ENCODE peak calls at places on chromosomes 2 and 18, in six cellular contexts. Z, V, D, A, S and P are unnamed samples.

GRCh38 chr18:10047237-10047636 is 133.4 kb downstream of the VAPA start:
- DNase-seq in Z (no peak), D (no peak), V (no peak), S (no peak), A (no peak), P (no peak)

GRCh38 chr2:17273066-17273465 is 245.2 kb downstream of the RAD51AP2 start:
- DNase-seq in D (no peak), A (no peak), Z (no peak), S (no peak), V (no peak), P (no peak)

GRCh38 chr2:181444654-181445053 is 12.5 kb upstream of the ITGA4 start:
- DNase-seq in A (no peak), Z (no peak), V (no peak), S (no peak), D (no peak), P (no peak)

GRCh38 chr2:9462872-9463697 is 11.3 kb upstream of the IAH1 start:
- DNase-seq in Z (no peak), V (no peak), S (no peak), D (no peak), A (no peak), P (no peak)

GRCh38 chr2:30655211-30655610 is 152.0 kb downstream of the CAPN13 start:
- DNase-seq in A (no peak), S (no peak), Z (no peak), D (no peak), V (no peak), P (no peak)

GRCh38 chr2:129748653-129749052 is 230.8 kb upstream of the RAB6C start:
- DNase-seq in A (peak), V (peak), D (no peak), S (no peak), Z (peak), P (peak)

GRCh38 chr2:207950761-207951114 is 74.6 kb downstream of the PLEKHM3 start:
- DNase-seq in S (no peak), A (no peak), V (no peak), Z (no peak), D (no peak), P (peak)

GRCh38 chr18:5618037-5618688 is 74.4 kb upstream of the EPB41L3 start:
- DNase-seq in A (no peak), D (no peak), V (no peak), S (no peak), Z (no peak), P (no peak)

GRCh38 chr2:224723606-224724217 is 7.5 kb upstream of the CCDC195 start:
- DNase-seq in D (no peak), V (no peak), S (no peak), A (no peak), Z (no peak), P (no peak)

GRCh38 chr18:55110436-55110835 is 151.2 kb upstream of the CCDC68 start:
- DNase-seq in S (no peak), A (no peak), Z (no peak), V (no peak), D (no peak), P (no peak)

GRCh38 chr18:8685141-8685913 is 20.0 kb upstream of the MTCL1 start:
- DNase-seq in Z (no peak), S (no peak), A (no peak), V (no peak), D (no peak), P (no peak)
- TF ChIP-seq ZNF274 in Z (no peak), S (no peak), A (no peak), V (no peak), D (no peak), P (no peak)

DNA sequence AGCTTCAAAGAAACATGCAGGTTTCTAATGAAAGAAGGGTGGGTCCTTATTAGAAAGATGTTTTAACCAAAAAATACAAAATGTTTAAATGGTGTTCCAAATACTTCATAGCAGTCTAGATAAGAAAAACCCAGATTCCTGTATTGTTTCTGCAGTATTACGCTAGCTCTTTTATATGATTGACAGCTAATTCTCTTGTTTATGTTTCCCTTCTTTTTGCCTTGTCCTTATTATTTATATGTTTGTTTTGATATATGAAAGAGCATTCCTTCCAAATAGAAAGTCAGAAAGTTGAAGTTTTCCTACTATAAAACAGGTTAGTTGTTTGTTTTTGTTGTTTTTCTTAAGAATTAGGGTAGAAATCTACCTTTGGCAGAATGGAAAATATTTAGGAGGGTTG is 41.1 kb upstream of the PNPT1 start:
- DNase-seq in Z (no peak), V (no peak), A (no peak), D (no peak), S (no peak), P (no peak)
- H3K9ac ChIP-seq in Z (no peak), V (no peak), A (no peak), D (no peak), S (no peak), P (no peak)

GRCh38 chr2:168801456-168801855 is 981 bp upstream of the NOSTRIN start:
- DNase-seq in V (no peak), A (no peak), Z (no peak), S (no peak), D (no peak), P (no peak)

GRCh38 chr2:168804214-168804613 is 1.8 kb downstream of the NOSTRIN start:
- DNase-seq in S (no peak), V (peak), A (no peak), Z (no peak), D (no peak), P (no peak)

GRCh38 chr2:168798888-168799410 is 3.5 kb upstream of the NOSTRIN start:
- DNase-seq in Z (no peak), S (no peak), D (no peak), A (no peak), V (peak), P (no peak)

GRCh38 chr2:168802825-168803726 is 639 bp downstream of the NOSTRIN start:
- DNase-seq in A (no peak), S (no peak), Z (no peak), V (peak), D (no peak), P (no peak)

DNA sequence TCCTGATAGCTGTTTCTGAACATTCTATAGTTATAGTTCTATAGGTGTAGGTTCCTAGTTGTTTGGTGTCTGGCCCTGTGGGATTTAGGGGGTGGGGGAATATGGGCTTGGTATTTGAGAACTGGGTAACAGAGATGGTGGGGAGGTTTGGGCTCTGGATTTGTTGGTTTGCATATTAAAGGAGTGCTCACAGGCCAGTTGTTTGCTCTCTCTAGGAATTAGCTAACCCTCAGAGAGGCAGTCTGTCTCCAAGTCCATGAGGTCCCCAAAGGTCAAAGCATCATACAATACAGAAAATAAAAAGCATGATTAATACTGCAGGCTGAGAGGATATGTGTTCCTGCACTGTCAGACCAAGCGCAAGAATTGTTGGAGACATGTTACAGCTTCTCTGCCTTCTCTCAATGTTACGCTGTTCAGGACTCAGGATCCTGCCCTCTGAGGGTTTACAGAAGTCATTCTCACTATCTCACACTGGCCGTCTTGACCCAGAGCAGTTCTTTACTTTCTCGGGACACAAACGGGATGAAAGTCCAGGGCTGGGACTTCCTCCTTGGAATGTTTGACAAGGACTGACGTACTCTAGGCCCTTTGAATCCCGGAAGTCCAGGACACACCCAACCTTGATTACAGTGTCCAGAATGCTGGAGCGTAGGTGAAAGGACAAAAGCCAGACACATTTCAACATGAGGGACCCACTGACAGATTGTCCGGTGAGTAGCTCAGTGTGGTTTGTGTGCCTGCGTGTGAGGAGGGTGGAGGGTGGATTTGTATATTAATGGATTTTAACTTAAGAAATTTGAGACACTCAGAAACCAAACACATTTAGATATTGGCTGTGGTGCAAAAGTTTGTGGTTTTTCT is at the start of gene NOSTRIN:
- DNase-seq in A (peak), D (no peak), Z (peak), S (no peak), V (peak), P (no peak)
- TF ChIP-seq ZNF274 in A (no peak), D (no peak), Z (no peak), S (no peak), V (no peak), P (no peak)

DNA sequence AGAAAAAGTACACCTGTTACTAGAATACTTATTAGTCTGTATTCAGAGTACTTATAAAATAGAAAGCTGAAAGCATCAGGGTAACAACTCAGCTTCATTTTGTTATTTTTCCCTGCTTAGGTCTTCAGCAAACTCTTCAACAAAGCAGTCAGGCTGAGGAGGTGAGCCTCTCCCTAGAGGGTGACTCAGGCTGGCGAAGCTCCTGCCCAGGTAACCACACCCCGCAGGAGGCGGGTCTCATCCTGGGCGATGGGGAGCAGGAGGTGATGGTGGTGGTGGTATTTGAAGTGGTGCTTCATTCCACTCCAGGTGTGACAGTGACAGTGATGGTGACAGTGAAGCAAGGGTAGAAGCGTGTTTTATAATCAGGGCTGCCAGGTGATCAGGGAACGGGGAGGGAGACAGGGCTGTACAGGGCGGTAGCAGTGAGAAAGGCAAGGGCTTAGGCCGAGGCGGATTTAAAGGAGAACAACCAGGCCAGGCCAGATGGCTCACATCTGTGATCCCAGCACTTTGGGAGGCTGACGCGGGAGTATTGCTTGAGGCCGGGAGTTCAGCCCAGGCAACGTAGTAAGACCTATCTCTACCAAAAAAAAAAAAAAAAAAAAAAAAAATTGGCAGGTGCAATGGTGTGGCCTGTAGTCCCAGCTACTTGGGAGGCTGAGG is 127.1 kb downstream of the SOCS6 start:
- DNase-seq in D (no peak), V (no peak), A (peak), S (no peak), Z (no peak), P (no peak)
- H3K9ac ChIP-seq in D (no peak), V (no peak), A (peak), S (no peak), Z (no peak), P (no peak)

GRCh38 chr2:98761267-98761781 is 30.4 kb upstream of the MGAT4A start:
- DNase-seq in D (no peak), V (no peak), Z (peak), S (no peak), A (no peak), P (no peak)
- TF ChIP-seq ZNF274 in D (no peak), V (no peak), Z (no peak), S (no peak), A (no peak), P (no peak)

GRCh38 chr2:64750817-64751285 is 97.1 kb upstream of the SERTAD2 start:
- DNase-seq in S (peak), D (peak), V (peak), Z (peak), A (peak), P (peak)

GRCh38 chr2:64750001-64750816 is 96.5 kb upstream of the SERTAD2 start:
- DNase-seq in D (no peak), S (peak), Z (no peak), V (peak), A (no peak), P (no peak)

GRCh38 chr2:64748147-64748546 is 94.4 kb upstream of the SERTAD2 start:
- DNase-seq in D (no peak), A (no peak), V (no peak), S (no peak), Z (no peak), P (no peak)

GRCh38 chr2:64749446-64749845 is 95.7 kb upstream of the SERTAD2 start:
- DNase-seq in D (no peak), Z (no peak), S (no peak), A (no peak), V (no peak), P (no peak)

DNA sequence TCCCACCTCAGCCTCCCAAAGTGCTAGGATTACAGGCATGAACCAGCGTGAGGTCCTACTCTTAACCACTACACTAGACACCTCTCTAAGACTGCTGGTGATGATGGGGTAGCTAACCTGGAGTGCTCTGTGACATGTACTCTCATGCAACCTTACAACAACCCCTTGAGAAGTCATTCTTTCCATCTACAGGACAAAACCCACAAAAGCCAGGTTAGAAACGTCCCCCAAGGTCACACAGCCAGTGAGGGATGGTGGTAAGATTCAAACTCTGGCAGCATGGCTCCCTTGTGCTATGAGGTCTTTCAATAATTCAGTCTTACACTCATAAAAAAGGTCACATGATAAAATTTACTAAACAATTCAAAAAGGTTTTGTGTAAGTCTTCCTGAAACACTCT is 94.8 kb upstream of the SERTAD2 start:
- DNase-seq in A (no peak), Z (no peak), D (no peak), V (no peak), S (no peak), P (no peak)
- H3K9ac ChIP-seq in A (peak), Z (no peak), D (peak), V (no peak), S (no peak), P (no peak)

GRCh38 chr2:19812166-19812565 is 89.6 kb downstream of the TTC32 start:
- DNase-seq in A (no peak), V (no peak), D (no peak), Z (no peak), S (peak), P (no peak)

GRCh38 chr2:19809206-19809605 is 92.6 kb downstream of the TTC32 start:
- DNase-seq in V (no peak), Z (no peak), A (no peak), D (no peak), S (peak), P (no peak)

GRCh38 chr2:19810148-19810547 is 91.6 kb downstream of the TTC32 start:
- DNase-seq in V (no peak), Z (no peak), A (no peak), D (no peak), S (peak), P (no peak)

GRCh38 chr2:19810637-19811036 is 91.1 kb downstream of the TTC32 start:
- DNase-seq in D (no peak), A (no peak), S (peak), Z (no peak), V (no peak), P (no peak)

DNA sequence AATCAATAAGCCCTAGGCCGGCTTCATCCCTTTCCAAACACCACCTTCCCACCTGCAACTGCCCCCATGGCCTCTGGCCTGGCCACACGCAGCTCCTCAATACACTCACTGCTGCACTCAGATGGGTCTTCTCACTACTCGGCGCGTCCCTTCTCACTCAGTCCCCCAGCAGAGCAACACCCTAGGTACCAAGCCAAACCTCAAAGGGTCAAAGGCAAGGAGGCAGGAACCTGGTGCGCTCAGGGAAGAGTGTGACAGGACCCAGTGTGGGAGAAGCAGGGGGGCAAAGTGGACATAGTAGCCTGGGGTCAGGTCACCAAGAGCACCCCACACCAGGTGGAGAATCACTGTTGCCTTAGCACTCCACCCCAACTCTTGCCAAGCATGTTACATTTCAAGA is 90.6 kb downstream of the TTC32 start:
- DNase-seq in A (no peak), V (no peak), S (peak), D (no peak), Z (no peak), P (no peak)
- TF ChIP-seq ZNF274 in A (no peak), V (no peak), S (no peak), D (no peak), Z (no peak), P (no peak)

DNA sequence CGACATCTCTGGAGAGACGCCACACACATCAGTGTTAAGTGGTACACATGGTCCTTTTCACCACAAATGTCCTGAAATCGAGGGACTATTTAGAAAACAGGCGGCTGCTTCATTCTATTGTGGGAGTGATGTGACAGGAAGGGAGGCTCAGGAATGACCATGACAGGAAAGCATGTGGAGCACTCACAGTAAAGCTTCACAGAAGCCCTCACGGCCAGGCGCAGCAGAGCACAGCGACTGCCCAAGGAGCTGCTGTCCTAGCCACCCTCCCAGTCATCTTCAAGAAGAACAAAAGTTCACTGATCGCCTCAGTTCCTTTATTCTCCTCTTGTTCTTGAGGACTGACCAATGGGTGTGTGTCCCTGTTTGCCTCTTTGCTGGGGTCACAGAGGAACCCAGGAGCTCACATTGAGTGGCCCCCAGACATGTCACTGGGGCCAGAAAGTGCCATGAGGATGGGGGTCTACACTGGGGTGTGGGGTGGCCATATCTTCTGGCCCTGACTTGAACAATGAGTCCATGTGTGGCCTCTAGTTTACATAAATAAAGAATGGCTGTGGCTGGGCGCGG is 84.6 kb upstream of the RANBP2 start:
- DNase-seq in S (no peak), V (no peak), A (no peak), D (no peak), Z (no peak), P (no peak)
- H3K9ac ChIP-seq in S (no peak), V (no peak), A (no peak), D (no peak), Z (no peak), P (no peak)

DNA sequence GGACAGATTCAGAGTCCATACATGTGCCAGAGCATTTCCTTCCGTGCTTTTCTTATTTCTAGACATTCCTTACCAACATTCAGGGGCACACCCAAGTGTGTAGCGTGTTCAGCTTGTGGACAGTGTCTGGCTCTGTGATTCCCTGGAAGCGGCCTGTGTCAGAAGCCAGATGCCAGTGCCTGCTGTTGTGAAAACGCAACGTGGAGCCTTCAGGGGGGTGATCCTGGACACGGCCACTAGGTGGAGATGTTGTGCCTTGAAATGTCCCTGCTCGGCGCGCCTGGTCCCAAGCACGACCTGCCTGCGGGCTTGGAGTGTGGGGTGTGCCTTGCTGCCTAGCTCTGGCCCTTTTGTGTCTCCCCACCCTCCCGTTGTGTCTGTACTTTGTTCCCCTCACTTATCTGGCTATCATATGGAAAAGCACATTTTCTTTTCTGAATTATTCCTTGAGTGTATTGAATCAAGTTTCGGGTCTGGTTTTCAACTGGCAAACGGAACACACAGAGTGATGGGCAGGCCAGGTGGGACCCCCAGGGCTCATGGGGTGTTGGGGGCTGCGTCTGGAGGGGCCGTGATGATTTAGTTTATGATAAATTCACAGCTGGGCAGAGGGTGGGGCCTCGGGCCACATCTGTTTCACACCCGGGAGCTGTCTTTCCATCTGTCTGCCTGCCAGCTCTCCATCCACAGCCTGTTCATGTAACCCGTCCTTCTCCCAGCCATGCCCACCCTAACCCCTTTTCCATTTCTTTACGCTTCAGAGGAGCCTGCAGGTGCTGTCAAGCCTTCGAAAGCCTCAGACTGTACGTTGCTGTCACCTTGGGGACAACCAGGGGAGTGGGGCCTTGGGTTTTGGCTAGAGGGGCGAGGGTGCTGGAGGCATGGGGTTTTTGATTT is 95.5 kb downstream of the DYSF start:
- DNase-seq in A (peak), Z (peak), V (peak), D (no peak), S (peak), P (peak)
- TF ChIP-seq ZNF274 in A (no peak), Z (peak), V (no peak), D (no peak), S (no peak), P (no peak)